ENCODE peak calls at places on chromosomes 5 and 9, in five cellular contexts. One of them, this sample, is unnamed.

GRCh38 chr9:37511006-37511714 is 25.4 kb downstream of the POLR1E start:
- ATAC-seq in activated T-helper 17 cell treated with anti-CD3 and anti-CD28 coated beads, Interleukin-2, amount 50 U/mL, for 72 hours: no peak
- ATAC-seq in aorta: no peak
- ATAC-seq in T-cell: no peak
- ATAC-seq in K562: peak; percentile 99
- ATAC-seq in this sample: no peak

GRCh38 chr5:124744170-124744911 is 2.1 kb downstream of the ZNF608 start:
- ATAC-seq in aorta: no peak
- ATAC-seq in T-cell: no peak
- ATAC-seq in activated T-helper 17 cell treated with anti-CD3 and anti-CD28 coated beads, Interleukin-2, amount 50 U/mL, for 72 hours: no peak
- ATAC-seq in K562: no peak
- ATAC-seq in this sample: no peak

GRCh38 chr5:135135530-135136201 is 101.6 kb upstream of the PITX1 start:
- ATAC-seq in activated T-helper 17 cell treated with anti-CD3 and anti-CD28 coated beads, Interleukin-2, amount 50 U/mL, for 72 hours: no peak
- ATAC-seq in T-cell: no peak
- ATAC-seq in K562: peak; percentile 61
- ATAC-seq in aorta: no peak
- ATAC-seq in this sample: peak; percentile 47

GRCh38 chr9:32992596-32993238 is 8.7 kb downstream of the APTX start:
- ATAC-seq in aorta: no peak
- ATAC-seq in K562: peak; percentile 61
- ATAC-seq in T-cell: no peak
- ATAC-seq in activated T-helper 17 cell treated with anti-CD3 and anti-CD28 coated beads, Interleukin-2, amount 50 U/mL, for 72 hours: no peak
- ATAC-seq in this sample: no peak

GRCh38 chr5:149605998-149606721 is 24.9 kb downstream of the ARHGEF37 start:
- ATAC-seq in activated T-helper 17 cell treated with anti-CD3 and anti-CD28 coated beads, Interleukin-2, amount 50 U/mL, for 72 hours: peak; percentile 69
- ATAC-seq in aorta: peak; percentile 42
- ATAC-seq in T-cell: no peak
- ATAC-seq in K562: peak; percentile 94
- ATAC-seq in this sample: peak; percentile 84

GRCh38 chr5:160049099-160049498 is 40.2 kb downstream of the TTC1 start:
- ATAC-seq in activated T-helper 17 cell treated with anti-CD3 and anti-CD28 coated beads, Interleukin-2, amount 50 U/mL, for 72 hours: no peak
- ATAC-seq in T-cell: no peak
- ATAC-seq in aorta: no peak
- ATAC-seq in K562: no peak
- ATAC-seq in this sample: no peak

GRCh38 chr5:149149942-149150341 is 8.6 kb downstream of the ABLIM3 start:
- ATAC-seq in T-cell: no peak
- ATAC-seq in activated T-helper 17 cell treated with anti-CD3 and anti-CD28 coated beads, Interleukin-2, amount 50 U/mL, for 72 hours: no peak
- ATAC-seq in K562: no peak
- ATAC-seq in aorta: no peak
- ATAC-seq in this sample: no peak

GRCh38 chr5:175590471-175590881 is 67.4 kb upstream of the HRH2 start:
- ATAC-seq in activated T-helper 17 cell treated with anti-CD3 and anti-CD28 coated beads, Interleukin-2, amount 50 U/mL, for 72 hours: peak; percentile 16
- ATAC-seq in K562: no peak
- ATAC-seq in aorta: no peak
- ATAC-seq in T-cell: no peak
- ATAC-seq in this sample: peak; percentile 71

GRCh38 chr9:117744390-117744789 is 40.2 kb downstream of the TLR4 start:
- ATAC-seq in T-cell: no peak
- ATAC-seq in activated T-helper 17 cell treated with anti-CD3 and anti-CD28 coated beads, Interleukin-2, amount 50 U/mL, for 72 hours: no peak
- ATAC-seq in K562: no peak
- ATAC-seq in aorta: no peak
- ATAC-seq in this sample: no peak

GRCh38 chr5:140246378-140247122 is 56.4 kb downstream of the PFDN1 start:
- ATAC-seq in activated T-helper 17 cell treated with anti-CD3 and anti-CD28 coated beads, Interleukin-2, amount 50 U/mL, for 72 hours: no peak
- ATAC-seq in aorta: no peak
- ATAC-seq in K562: no peak
- ATAC-seq in T-cell: no peak
- ATAC-seq in this sample: peak; percentile 62

GRCh38 chr9:76302543-76302942 is 91.7 kb downstream of the RFK start:
- ATAC-seq in aorta: no peak
- ATAC-seq in activated T-helper 17 cell treated with anti-CD3 and anti-CD28 coated beads, Interleukin-2, amount 50 U/mL, for 72 hours: no peak
- ATAC-seq in T-cell: no peak
- ATAC-seq in K562: no peak
- ATAC-seq in this sample: no peak

GRCh38 chr9:134503301-134504105 is 138.1 kb upstream of the COL5A1 start:
- ATAC-seq in activated T-helper 17 cell treated with anti-CD3 and anti-CD28 coated beads, Interleukin-2, amount 50 U/mL, for 72 hours: no peak
- ATAC-seq in T-cell: no peak
- ATAC-seq in aorta: no peak
- ATAC-seq in K562: no peak
- ATAC-seq in this sample: no peak

GRCh38 chr9:96883922-96884321 is 29.6 kb upstream of the ZNF782 start:
- ATAC-seq in aorta: no peak
- ATAC-seq in activated T-helper 17 cell treated with anti-CD3 and anti-CD28 coated beads, Interleukin-2, amount 50 U/mL, for 72 hours: no peak
- ATAC-seq in T-cell: no peak
- ATAC-seq in K562: no peak
- ATAC-seq in this sample: no peak

GRCh38 chr9:892123-892522 is 50.6 kb downstream of the DMRT1 start:
- ATAC-seq in K562: peak; percentile 70
- ATAC-seq in T-cell: no peak
- ATAC-seq in activated T-helper 17 cell treated with anti-CD3 and anti-CD28 coated beads, Interleukin-2, amount 50 U/mL, for 72 hours: no peak
- ATAC-seq in aorta: no peak
- ATAC-seq in this sample: no peak

GRCh38 chr9:19028835-19029451 is 4.1 kb downstream of the SAXO1 start:
- ATAC-seq in K562: peak; percentile 86
- ATAC-seq in activated T-helper 17 cell treated with anti-CD3 and anti-CD28 coated beads, Interleukin-2, amount 50 U/mL, for 72 hours: peak; percentile 57
- ATAC-seq in aorta: peak; percentile 83
- ATAC-seq in T-cell: peak; percentile 43
- ATAC-seq in this sample: peak; percentile 51

GRCh38 chr5:129078247-129078646 is 16.3 kb upstream of the ISOC1 start:
- ATAC-seq in K562: no peak
- ATAC-seq in activated T-helper 17 cell treated with anti-CD3 and anti-CD28 coated beads, Interleukin-2, amount 50 U/mL, for 72 hours: no peak
- ATAC-seq in T-cell: no peak
- ATAC-seq in aorta: no peak
- ATAC-seq in this sample: no peak

GRCh38 chr9:111805841-111806241 is 11.1 kb upstream of the SHOC1 start:
- ATAC-seq in activated T-helper 17 cell treated with anti-CD3 and anti-CD28 coated beads, Interleukin-2, amount 50 U/mL, for 72 hours: peak; percentile 79
- ATAC-seq in K562: no peak
- ATAC-seq in aorta: no peak
- ATAC-seq in T-cell: no peak
- ATAC-seq in this sample: no peak

GRCh38 chr9:114560956-114561355 is 26.6 kb upstream of the ATP6V1G1 start:
- ATAC-seq in T-cell: no peak
- ATAC-seq in activated T-helper 17 cell treated with anti-CD3 and anti-CD28 coated beads, Interleukin-2, amount 50 U/mL, for 72 hours: no peak
- ATAC-seq in aorta: no peak
- ATAC-seq in K562: no peak
- ATAC-seq in this sample: no peak

GRCh38 chr5:179613460-179614071 is 9.9 kb downstream of the HNRNPH1 start:
- ATAC-seq in T-cell: no peak
- ATAC-seq in activated T-helper 17 cell treated with anti-CD3 and anti-CD28 coated beads, Interleukin-2, amount 50 U/mL, for 72 hours: no peak
- ATAC-seq in K562: peak; percentile 22
- ATAC-seq in aorta: no peak
- ATAC-seq in this sample: no peak

GRCh38 chr9:126016579-126017290 is 269.6 kb downstream of the PBX3 start:
- ATAC-seq in K562: no peak
- ATAC-seq in activated T-helper 17 cell treated with anti-CD3 and anti-CD28 coated beads, Interleukin-2, amount 50 U/mL, for 72 hours: no peak
- ATAC-seq in aorta: no peak
- ATAC-seq in T-cell: no peak
- ATAC-seq in this sample: no peak

GRCh38 chr9:114902773-114903589 is 27.4 kb downstream of the TNFSF8 start:
- ATAC-seq in T-cell: peak; percentile 33
- ATAC-seq in activated T-helper 17 cell treated with anti-CD3 and anti-CD28 coated beads, Interleukin-2, amount 50 U/mL, for 72 hours: peak; percentile 74
- ATAC-seq in K562: no peak
- ATAC-seq in aorta: no peak
- ATAC-seq in this sample: no peak

GRCh38 chr5:115309751-115310370 is 13.4 kb upstream of the CCDC112 start:
- ATAC-seq in T-cell: no peak
- ATAC-seq in aorta: no peak
- ATAC-seq in K562: peak; percentile 70
- ATAC-seq in activated T-helper 17 cell treated with anti-CD3 and anti-CD28 coated beads, Interleukin-2, amount 50 U/mL, for 72 hours: no peak
- ATAC-seq in this sample: no peak

GRCh38 chr9:11874414-11874813 is 818.8 kb upstream of the TYRP1 start:
- ATAC-seq in T-cell: no peak
- ATAC-seq in activated T-helper 17 cell treated with anti-CD3 and anti-CD28 coated beads, Interleukin-2, amount 50 U/mL, for 72 hours: no peak
- ATAC-seq in aorta: no peak
- ATAC-seq in K562: no peak
- ATAC-seq in this sample: no peak

This sample was measured in gastroesophageal sphincter.